ENCODE peak calls at places on chromosomes 2 and 18, in seven cellular contexts. T is upper lobe of right lung, F is HT1080, G is HS-27A, P is RWPE1, W is psoas muscle, S is T-cell. J is an unnamed sample.

GRCh38 chr2:241154915-241155314 is 4.6 kb downstream of the PPP1R7 start:
- DNase-seq in S (no peak), T (no peak), P (no peak), W (no peak), F (no peak), G (no peak), J (no peak)

GRCh38 chr18:13422541-13423147 is 204.1 kb downstream of the LDLRAD4 start:
- DNase-seq in T (no peak), F (no peak), S (no peak), W (no peak), G (no peak), P (no peak), J (no peak)

GRCh38 chr2:26772064-26773001 is 8.2 kb downstream of the SLC35F6 start:
- DNase-seq in S (peak), G (no peak), P (no peak), T (peak), F (peak), W (peak), J (no peak)

GRCh38 chr18:11587432-11587831 is 22.0 kb upstream of the SLC35G4 start:
- DNase-seq in P (no peak), T (no peak), F (no peak), W (no peak), S (no peak), G (no peak), J (no peak)

GRCh38 chr2:37560863-37561614 is 110.4 kb downstream of the CDC42EP3 start:
- DNase-seq in W (no peak), F (no peak), T (no peak), S (no peak), P (no peak), G (no peak), J (no peak)

GRCh38 chr2:96175951-96176350 is 30.7 kb upstream of the DUSP2 start:
- DNase-seq in G (no peak), P (no peak), T (no peak), W (no peak), F (peak), S (no peak), J (no peak)

GRCh38 chr2:42863320-42863719 is 70.9 kb upstream of the HAAO start:
- DNase-seq in G (no peak), P (no peak), S (no peak), F (no peak), T (no peak), W (no peak), J (no peak)

GRCh38 chr2:225737556-225737955 is 338.0 kb downstream of the NYAP2 start:
- DNase-seq in G (peak), F (peak), T (no peak), P (peak), S (no peak), W (no peak), J (peak)

GRCh38 chr2:38515155-38516074 is 87.3 kb downstream of the HNRNPLL start:
- DNase-seq in S (no peak), T (peak), W (peak), G (no peak), P (peak), F (no peak), J (no peak)

GRCh38 chr2:152425765-152426710 is 91.1 kb downstream of the FMNL2 start:
- DNase-seq in G (no peak), P (no peak), T (no peak), S (no peak), W (no peak), F (no peak), J (no peak)

GRCh38 chr2:11028407-11028916 is 116.7 kb downstream of the KCNF1 start:
- DNase-seq in S (no peak), W (no peak), F (no peak), G (no peak), T (no peak), P (no peak), J (no peak)

GRCh38 chr2:191217580-191217979 is 27.6 kb upstream of the MYO1B start:
- DNase-seq in T (no peak), G (no peak), S (no peak), W (no peak), F (peak), P (peak), J (peak)

GRCh38 chr2:64946737-64947090 is 42.5 kb upstream of the SLC1A4 start:
- DNase-seq in S (no peak), G (no peak), P (no peak), F (no peak), W (no peak), T (no peak), J (no peak)

GRCh38 chr18:24497052-24497754 is 36.8 kb downstream of the HRH4 start:
- DNase-seq in W (no peak), F (no peak), T (no peak), G (no peak), P (no peak), S (no peak), J (no peak)

GRCh38 chr2:102273619-102274211 is 37.6 kb upstream of the IL1RL1 start:
- DNase-seq in G (no peak), S (no peak), P (no peak), F (no peak), T (no peak), W (no peak), J (no peak)

GRCh38 chr2:148812306-148812705 is 62.7 kb upstream of the KIF5C start:
- DNase-seq in P (peak), F (peak), G (no peak), W (no peak), S (no peak), T (no peak), J (peak)

GRCh38 chr2:54428401-54428800 is 27.7 kb upstream of the SPTBN1 start:
- DNase-seq in G (no peak), S (no peak), W (no peak), F (no peak), T (no peak), P (no peak), J (no peak)

GRCh38 chr2:71609958-71610357 is 156.6 kb downstream of the DYSF start:
- DNase-seq in P (peak), G (no peak), S (no peak), W (no peak), T (no peak), F (peak), J (peak)

GRCh38 chr2:221747289-221747972 is 175.3 kb upstream of the EPHA4 start:
- DNase-seq in W (no peak), P (no peak), F (no peak), T (no peak), S (no peak), G (no peak), J (no peak)

GRCh38 chr2:33859191-33859590 is 260.1 kb upstream of the FAM98A start:
- DNase-seq in T (no peak), W (no peak), G (no peak), P (no peak), F (no peak), S (no peak), J (no peak)

GRCh38 chr2:239938651-239939486 is 86.3 kb downstream of the NDUFA10 start:
- DNase-seq in S (no peak), T (peak), W (peak), G (no peak), F (no peak), P (no peak), J (no peak)

GRCh38 chr2:21822505-21822904 is 698.7 kb downstream of the TDRD15 start:
- DNase-seq in T (no peak), G (no peak), P (no peak), F (no peak), W (no peak), S (no peak), J (no peak)

GRCh38 chr18:21194871-21195771 is 46.9 kb upstream of the GREB1L start:
- DNase-seq in W (no peak), S (no peak), P (peak), G (peak), T (no peak), F (peak), J (peak)

GRCh38 chr2:1799174-1799573 is 54.9 kb upstream of the PXDN start:
- DNase-seq in G (no peak), T (no peak), W (no peak), P (no peak), F (no peak), S (no peak), J (no peak)

GRCh38 chr2:193476171-193476800 is 1281.6 kb upstream of the TMEFF2 start:
- DNase-seq in G (no peak), P (no peak), T (no peak), W (no peak), F (peak), S (no peak), J (no peak)

GRCh38 chr18:32771871-32772499 is 838 bp downstream of the KLHL14 start:
- DNase-seq in S (no peak), P (no peak), T (no peak), W (no peak), F (no peak), G (no peak), J (no peak)